ENCODE peak calls at places on chromosomes 16 and 17, in seven cellular contexts. One of them, this sample, is unnamed.

GRCh38 chr16:15949210-15950166 is at the start of gene ABCC1:
- DNase-seq in kidney: peak
- DNase-seq in glutamatergic neuron: peak
- DNase-seq in left ventricle myocardium inferior: peak
- DNase-seq in stimulated activated CD4-positive, alpha-beta T cell treated with anti-CD3 and anti-CD28 coated beads, TNF-alpha, amount 100 ng/mL, for 1 hour: no peak
- DNase-seq in ureter: no peak
- DNase-seq in cortex of kidney: no peak
- DNase-seq in this sample: no peak

GRCh38 chr16:23137818-23138217 is 11.4 kb downstream of the USP31 start:
- DNase-seq in kidney: no peak
- DNase-seq in glutamatergic neuron: no peak
- DNase-seq in left ventricle myocardium inferior: no peak
- DNase-seq in stimulated activated CD4-positive, alpha-beta T cell treated with anti-CD3 and anti-CD28 coated beads, TNF-alpha, amount 100 ng/mL, for 1 hour: no peak
- DNase-seq in ureter: no peak
- DNase-seq in cortex of kidney: no peak
- DNase-seq in this sample: no peak

GRCh38 chr16:4897328-4897727 is 39.6 kb downstream of the PPL start:
- DNase-seq in kidney: no peak
- DNase-seq in glutamatergic neuron: no peak
- DNase-seq in left ventricle myocardium inferior: no peak
- DNase-seq in stimulated activated CD4-positive, alpha-beta T cell treated with anti-CD3 and anti-CD28 coated beads, TNF-alpha, amount 100 ng/mL, for 1 hour: no peak
- DNase-seq in ureter: no peak
- DNase-seq in cortex of kidney: no peak
- DNase-seq in this sample: no peak

GRCh38 chr17:14070344-14071007 is 1.2 kb downstream of the COX10 start:
- DNase-seq in kidney: no peak
- DNase-seq in glutamatergic neuron: no peak
- DNase-seq in left ventricle myocardium inferior: no peak
- DNase-seq in stimulated activated CD4-positive, alpha-beta T cell treated with anti-CD3 and anti-CD28 coated beads, TNF-alpha, amount 100 ng/mL, for 1 hour: no peak
- DNase-seq in ureter: no peak
- DNase-seq in cortex of kidney: no peak
- DNase-seq in this sample: no peak

GRCh38 chr17:21524211-21524591 is 148.0 kb downstream of the KCNJ12 start:
- DNase-seq in kidney: no peak
- DNase-seq in glutamatergic neuron: no peak
- DNase-seq in left ventricle myocardium inferior: no peak
- DNase-seq in stimulated activated CD4-positive, alpha-beta T cell treated with anti-CD3 and anti-CD28 coated beads, TNF-alpha, amount 100 ng/mL, for 1 hour: no peak
- DNase-seq in ureter: peak
- DNase-seq in cortex of kidney: no peak
- DNase-seq in this sample: no peak

GRCh38 chr17:74211929-74212261 is 1.5 kb upstream of the TTYH2 start:
- DNase-seq in kidney: no peak
- DNase-seq in glutamatergic neuron: no peak
- DNase-seq in left ventricle myocardium inferior: no peak
- DNase-seq in stimulated activated CD4-positive, alpha-beta T cell treated with anti-CD3 and anti-CD28 coated beads, TNF-alpha, amount 100 ng/mL, for 1 hour: no peak
- DNase-seq in ureter: no peak
- DNase-seq in cortex of kidney: no peak
- DNase-seq in this sample: no peak

GRCh38 chr17:69067274-69068047 is 6.7 kb upstream of the ABCA9 start:
- DNase-seq in kidney: no peak
- DNase-seq in glutamatergic neuron: no peak
- DNase-seq in left ventricle myocardium inferior: no peak
- DNase-seq in stimulated activated CD4-positive, alpha-beta T cell treated with anti-CD3 and anti-CD28 coated beads, TNF-alpha, amount 100 ng/mL, for 1 hour: no peak
- DNase-seq in ureter: no peak
- DNase-seq in cortex of kidney: no peak
- DNase-seq in this sample: no peak

GRCh38 chr16:55909876-55910275 is 34.7 kb upstream of the CES5A start:
- DNase-seq in kidney: no peak
- DNase-seq in glutamatergic neuron: no peak
- DNase-seq in left ventricle myocardium inferior: no peak
- DNase-seq in stimulated activated CD4-positive, alpha-beta T cell treated with anti-CD3 and anti-CD28 coated beads, TNF-alpha, amount 100 ng/mL, for 1 hour: no peak
- DNase-seq in ureter: no peak
- DNase-seq in cortex of kidney: no peak
- DNase-seq in this sample: no peak

GRCh38 chr17:50206604-50207293 is 5.3 kb upstream of the COL1A1 start:
- DNase-seq in kidney: peak
- DNase-seq in glutamatergic neuron: peak
- DNase-seq in left ventricle myocardium inferior: peak
- DNase-seq in stimulated activated CD4-positive, alpha-beta T cell treated with anti-CD3 and anti-CD28 coated beads, TNF-alpha, amount 100 ng/mL, for 1 hour: no peak
- DNase-seq in ureter: no peak
- DNase-seq in cortex of kidney: no peak
- DNase-seq in this sample: no peak

GRCh38 chr17:77494664-77495435 is 354.1 kb downstream of the SEC14L1 start:
- DNase-seq in kidney: peak
- DNase-seq in glutamatergic neuron: peak
- DNase-seq in left ventricle myocardium inferior: peak
- DNase-seq in stimulated activated CD4-positive, alpha-beta T cell treated with anti-CD3 and anti-CD28 coated beads, TNF-alpha, amount 100 ng/mL, for 1 hour: no peak
- DNase-seq in ureter: peak
- DNase-seq in cortex of kidney: no peak
- DNase-seq in this sample: no peak

GRCh38 chr16:1221628-1222552 is 3.2 kb downstream of the TPSG1 start:
- DNase-seq in kidney: no peak
- DNase-seq in glutamatergic neuron: no peak
- DNase-seq in left ventricle myocardium inferior: no peak
- DNase-seq in stimulated activated CD4-positive, alpha-beta T cell treated with anti-CD3 and anti-CD28 coated beads, TNF-alpha, amount 100 ng/mL, for 1 hour: no peak
- DNase-seq in ureter: no peak
- DNase-seq in cortex of kidney: no peak
- DNase-seq in this sample: no peak

GRCh38 chr17:11853321-11854151 is 143.7 kb downstream of the ZNF18 start:
- DNase-seq in kidney: no peak
- DNase-seq in glutamatergic neuron: no peak
- DNase-seq in left ventricle myocardium inferior: no peak
- DNase-seq in stimulated activated CD4-positive, alpha-beta T cell treated with anti-CD3 and anti-CD28 coated beads, TNF-alpha, amount 100 ng/mL, for 1 hour: no peak
- DNase-seq in ureter: no peak
- DNase-seq in cortex of kidney: no peak
- DNase-seq in this sample: no peak

GRCh38 chr17:19381361-19381740 is 3.1 kb downstream of the MAPK7 start:
- DNase-seq in kidney: peak
- DNase-seq in glutamatergic neuron: no peak
- DNase-seq in left ventricle myocardium inferior: no peak
- DNase-seq in stimulated activated CD4-positive, alpha-beta T cell treated with anti-CD3 and anti-CD28 coated beads, TNF-alpha, amount 100 ng/mL, for 1 hour: no peak
- DNase-seq in ureter: no peak
- DNase-seq in cortex of kidney: no peak
- DNase-seq in this sample: no peak

GRCh38 chr17:81160306-81160705 is 5.0 kb upstream of the PVALEF start:
- DNase-seq in kidney: peak
- DNase-seq in glutamatergic neuron: peak
- DNase-seq in left ventricle myocardium inferior: peak
- DNase-seq in stimulated activated CD4-positive, alpha-beta T cell treated with anti-CD3 and anti-CD28 coated beads, TNF-alpha, amount 100 ng/mL, for 1 hour: no peak
- DNase-seq in ureter: no peak
- DNase-seq in cortex of kidney: no peak
- DNase-seq in this sample: no peak

GRCh38 chr17:47884905-47885735 is 10.9 kb upstream of the SP2 start:
- DNase-seq in kidney: no peak
- DNase-seq in glutamatergic neuron: no peak
- DNase-seq in left ventricle myocardium inferior: no peak
- DNase-seq in stimulated activated CD4-positive, alpha-beta T cell treated with anti-CD3 and anti-CD28 coated beads, TNF-alpha, amount 100 ng/mL, for 1 hour: no peak
- DNase-seq in ureter: no peak
- DNase-seq in cortex of kidney: no peak
- DNase-seq in this sample: no peak

GRCh38 chr16:3007059-3007956 is 5.4 kb upstream of the CLDN9 start:
- DNase-seq in kidney: no peak
- DNase-seq in glutamatergic neuron: no peak
- DNase-seq in left ventricle myocardium inferior: no peak
- DNase-seq in stimulated activated CD4-positive, alpha-beta T cell treated with anti-CD3 and anti-CD28 coated beads, TNF-alpha, amount 100 ng/mL, for 1 hour: no peak
- DNase-seq in ureter: no peak
- DNase-seq in cortex of kidney: no peak
- DNase-seq in this sample: no peak

GRCh38 chr17:31339906-31340661 is 18.7 kb upstream of the EVI2A start:
- DNase-seq in kidney: no peak
- DNase-seq in glutamatergic neuron: no peak
- DNase-seq in left ventricle myocardium inferior: no peak
- DNase-seq in stimulated activated CD4-positive, alpha-beta T cell treated with anti-CD3 and anti-CD28 coated beads, TNF-alpha, amount 100 ng/mL, for 1 hour: no peak
- DNase-seq in ureter: no peak
- DNase-seq in cortex of kidney: no peak
- DNase-seq in this sample: peak

GRCh38 chr17:35734396-35734795 is 3.0 kb downstream of the RASL10B start:
- DNase-seq in kidney: no peak
- DNase-seq in glutamatergic neuron: no peak
- DNase-seq in left ventricle myocardium inferior: no peak
- DNase-seq in stimulated activated CD4-positive, alpha-beta T cell treated with anti-CD3 and anti-CD28 coated beads, TNF-alpha, amount 100 ng/mL, for 1 hour: no peak
- DNase-seq in ureter: no peak
- DNase-seq in cortex of kidney: no peak
- DNase-seq in this sample: no peak

GRCh38 chr16:19708498-19709205 is 9.4 kb downstream of the KNOP1 start:
- DNase-seq in kidney: peak
- DNase-seq in glutamatergic neuron: no peak
- DNase-seq in left ventricle myocardium inferior: no peak
- DNase-seq in stimulated activated CD4-positive, alpha-beta T cell treated with anti-CD3 and anti-CD28 coated beads, TNF-alpha, amount 100 ng/mL, for 1 hour: no peak
- DNase-seq in ureter: no peak
- DNase-seq in cortex of kidney: no peak
- DNase-seq in this sample: no peak

GRCh38 chr17:77371117-77371887 is 230.5 kb downstream of the SEC14L1 start:
- DNase-seq in kidney: peak
- DNase-seq in glutamatergic neuron: no peak
- DNase-seq in left ventricle myocardium inferior: no peak
- DNase-seq in stimulated activated CD4-positive, alpha-beta T cell treated with anti-CD3 and anti-CD28 coated beads, TNF-alpha, amount 100 ng/mL, for 1 hour: no peak
- DNase-seq in ureter: no peak
- DNase-seq in cortex of kidney: no peak
- DNase-seq in this sample: no peak

GRCh38 chr16:4033951-4034350 is 82.3 kb downstream of the ADCY9 start:
- DNase-seq in kidney: no peak
- DNase-seq in glutamatergic neuron: no peak
- DNase-seq in left ventricle myocardium inferior: no peak
- DNase-seq in stimulated activated CD4-positive, alpha-beta T cell treated with anti-CD3 and anti-CD28 coated beads, TNF-alpha, amount 100 ng/mL, for 1 hour: no peak
- DNase-seq in ureter: no peak
- DNase-seq in cortex of kidney: no peak
- DNase-seq in this sample: no peak

GRCh38 chr17:68657166-68657940 is 56.2 kb upstream of the FAM20A start:
- DNase-seq in kidney: no peak
- DNase-seq in glutamatergic neuron: no peak
- DNase-seq in left ventricle myocardium inferior: no peak
- DNase-seq in stimulated activated CD4-positive, alpha-beta T cell treated with anti-CD3 and anti-CD28 coated beads, TNF-alpha, amount 100 ng/mL, for 1 hour: no peak
- DNase-seq in ureter: no peak
- DNase-seq in cortex of kidney: no peak
- DNase-seq in this sample: no peak

GRCh38 chr16:75566889-75567255 is 693 bp downstream of the GABARAPL2 start:
- DNase-seq in kidney: peak
- DNase-seq in glutamatergic neuron: peak
- DNase-seq in left ventricle myocardium inferior: no peak
- DNase-seq in stimulated activated CD4-positive, alpha-beta T cell treated with anti-CD3 and anti-CD28 coated beads, TNF-alpha, amount 100 ng/mL, for 1 hour: no peak
- DNase-seq in ureter: peak
- DNase-seq in cortex of kidney: no peak
- DNase-seq in this sample: no peak

GRCh38 chr17:38844261-38844757 is 9.2 kb downstream of the RPL23 start:
- DNase-seq in kidney: no peak
- DNase-seq in glutamatergic neuron: no peak
- DNase-seq in left ventricle myocardium inferior: no peak
- DNase-seq in stimulated activated CD4-positive, alpha-beta T cell treated with anti-CD3 and anti-CD28 coated beads, TNF-alpha, amount 100 ng/mL, for 1 hour: no peak
- DNase-seq in ureter: peak
- DNase-seq in cortex of kidney: no peak
- DNase-seq in this sample: no peak

GRCh38 chr16:74026373-74027281 is 270.0 kb upstream of the PSMD7 start:
- DNase-seq in kidney: no peak
- DNase-seq in glutamatergic neuron: no peak
- DNase-seq in left ventricle myocardium inferior: no peak
- DNase-seq in stimulated activated CD4-positive, alpha-beta T cell treated with anti-CD3 and anti-CD28 coated beads, TNF-alpha, amount 100 ng/mL, for 1 hour: no peak
- DNase-seq in ureter: no peak
- DNase-seq in cortex of kidney: no peak
- DNase-seq in this sample: no peak

GRCh38 chr16:49580751-49581303 is 207.2 kb downstream of the C16orf78 start:
- DNase-seq in kidney: no peak
- DNase-seq in glutamatergic neuron: peak
- DNase-seq in left ventricle myocardium inferior: no peak
- DNase-seq in stimulated activated CD4-positive, alpha-beta T cell treated with anti-CD3 and anti-CD28 coated beads, TNF-alpha, amount 100 ng/mL, for 1 hour: no peak
- DNase-seq in ureter: no peak
- DNase-seq in cortex of kidney: no peak
- DNase-seq in this sample: no peak

GRCh38 chr16:24508614-24509013 is 30.8 kb upstream of the RBBP6 start:
- DNase-seq in kidney: no peak
- DNase-seq in glutamatergic neuron: no peak
- DNase-seq in left ventricle myocardium inferior: no peak
- DNase-seq in stimulated activated CD4-positive, alpha-beta T cell treated with anti-CD3 and anti-CD28 coated beads, TNF-alpha, amount 100 ng/mL, for 1 hour: no peak
- DNase-seq in ureter: no peak
- DNase-seq in cortex of kidney: no peak
- DNase-seq in this sample: no peak

GRCh38 chr17:42403150-42403549 is 14.9 kb upstream of the STAT3 start:
- DNase-seq in kidney: no peak
- DNase-seq in glutamatergic neuron: peak
- DNase-seq in left ventricle myocardium inferior: no peak
- DNase-seq in stimulated activated CD4-positive, alpha-beta T cell treated with anti-CD3 and anti-CD28 coated beads, TNF-alpha, amount 100 ng/mL, for 1 hour: no peak
- DNase-seq in ureter: no peak
- DNase-seq in cortex of kidney: no peak
- DNase-seq in this sample: no peak

GRCh38 chr16:67016143-67016542 is 12.8 kb upstream of the CBFB start:
- DNase-seq in kidney: no peak
- DNase-seq in glutamatergic neuron: no peak
- DNase-seq in left ventricle myocardium inferior: no peak
- DNase-seq in stimulated activated CD4-positive, alpha-beta T cell treated with anti-CD3 and anti-CD28 coated beads, TNF-alpha, amount 100 ng/mL, for 1 hour: no peak
- DNase-seq in ureter: no peak
- DNase-seq in cortex of kidney: no peak
- DNase-seq in this sample: no peak

GRCh38 chr17:28580925-28581324 is 4.2 kb upstream of the ALDOC start:
- DNase-seq in kidney: no peak
- DNase-seq in glutamatergic neuron: no peak
- DNase-seq in left ventricle myocardium inferior: no peak
- DNase-seq in stimulated activated CD4-positive, alpha-beta T cell treated with anti-CD3 and anti-CD28 coated beads, TNF-alpha, amount 100 ng/mL, for 1 hour: no peak
- DNase-seq in ureter: no peak
- DNase-seq in cortex of kidney: no peak
- DNase-seq in this sample: no peak

GRCh38 chr17:50304781-50305404 is 30.6 kb downstream of the TMEM92 start:
- DNase-seq in kidney: no peak
- DNase-seq in glutamatergic neuron: no peak
- DNase-seq in left ventricle myocardium inferior: no peak
- DNase-seq in stimulated activated CD4-positive, alpha-beta T cell treated with anti-CD3 and anti-CD28 coated beads, TNF-alpha, amount 100 ng/mL, for 1 hour: no peak
- DNase-seq in ureter: no peak
- DNase-seq in cortex of kidney: no peak
- DNase-seq in this sample: no peak

GRCh38 chr17:43907425-43907981 is at the start of gene MPP2:
- DNase-seq in kidney: peak
- DNase-seq in glutamatergic neuron: peak
- DNase-seq in left ventricle myocardium inferior: peak
- DNase-seq in stimulated activated CD4-positive, alpha-beta T cell treated with anti-CD3 and anti-CD28 coated beads, TNF-alpha, amount 100 ng/mL, for 1 hour: no peak
- DNase-seq in ureter: peak
- DNase-seq in cortex of kidney: no peak
- DNase-seq in this sample: no peak

GRCh38 chr16:72985148-72985882 is 62.6 kb downstream of the ZFHX3 start:
- DNase-seq in kidney: no peak
- DNase-seq in glutamatergic neuron: peak
- DNase-seq in left ventricle myocardium inferior: peak
- DNase-seq in stimulated activated CD4-positive, alpha-beta T cell treated with anti-CD3 and anti-CD28 coated beads, TNF-alpha, amount 100 ng/mL, for 1 hour: no peak
- DNase-seq in ureter: no peak
- DNase-seq in cortex of kidney: no peak
- DNase-seq in this sample: peak

GRCh38 chr17:49496183-49496865 is 1.2 kb downstream of the NGFR start:
- DNase-seq in kidney: peak
- DNase-seq in glutamatergic neuron: peak
- DNase-seq in left ventricle myocardium inferior: peak
- DNase-seq in stimulated activated CD4-positive, alpha-beta T cell treated with anti-CD3 and anti-CD28 coated beads, TNF-alpha, amount 100 ng/mL, for 1 hour: peak
- DNase-seq in ureter: peak
- DNase-seq in cortex of kidney: no peak
- DNase-seq in this sample: no peak

GRCh38 chr17:6069611-6070279 is 434 bp upstream of the WSCD1 start:
- DNase-seq in kidney: peak
- DNase-seq in glutamatergic neuron: no peak
- DNase-seq in left ventricle myocardium inferior: no peak
- DNase-seq in stimulated activated CD4-positive, alpha-beta T cell treated with anti-CD3 and anti-CD28 coated beads, TNF-alpha, amount 100 ng/mL, for 1 hour: no peak
- DNase-seq in ureter: no peak
- DNase-seq in cortex of kidney: no peak
- DNase-seq in this sample: no peak

GRCh38 chr17:63694229-63694973 is 5.5 kb downstream of the LIMD2 start:
- DNase-seq in kidney: peak
- DNase-seq in glutamatergic neuron: peak
- DNase-seq in left ventricle myocardium inferior: no peak
- DNase-seq in stimulated activated CD4-positive, alpha-beta T cell treated with anti-CD3 and anti-CD28 coated beads, TNF-alpha, amount 100 ng/mL, for 1 hour: no peak
- DNase-seq in ureter: no peak
- DNase-seq in cortex of kidney: no peak
- DNase-seq in this sample: no peak

GRCh38 chr17:80071116-80071980 is 30.0 kb upstream of the GAA start:
- DNase-seq in kidney: peak
- DNase-seq in glutamatergic neuron: no peak
- DNase-seq in left ventricle myocardium inferior: peak
- DNase-seq in stimulated activated CD4-positive, alpha-beta T cell treated with anti-CD3 and anti-CD28 coated beads, TNF-alpha, amount 100 ng/mL, for 1 hour: no peak
- DNase-seq in ureter: peak
- DNase-seq in cortex of kidney: no peak
- DNase-seq in this sample: no peak